ENCODE peak calls at places on chromosomes 4 and X, in four cellular contexts. A, Q, Y and I are unnamed samples.

GRCh38 chr4:4405358-4405962 is 18.6 kb downstream of the NSG1 start:
- DNase-seq in A (no peak), Q (no peak), Y (no peak), I (no peak)

GRCh38 chrX:6021316-6022091 is 207.2 kb downstream of the NLGN4X start:
- DNase-seq in A (peak), Q (peak), Y (no peak), I (peak)

GRCh38 chrX:137878401-137878800 is 312.5 kb downstream of the ZIC3 start:
- DNase-seq in A (no peak), Q (no peak), Y (no peak), I (no peak)

GRCh38 chrX:22345884-22346283 is 73.2 kb downstream of the CBLL2 start:
- DNase-seq in A (no peak), Q (no peak), Y (peak), I (no peak)

GRCh38 chr4:110128092-110128989 is 70.1 kb downstream of the ELOVL6 start:
- DNase-seq in A (no peak), Q (no peak), Y (no peak), I (no peak)

GRCh38 chrX:72201836-72202536 is 20.4 kb downstream of the PIN4 start:
- DNase-seq in A (peak), Q (peak), Y (peak), I (no peak)

GRCh38 chr4:166941629-166942028 is 292.7 kb downstream of the SPOCK3 start:
- DNase-seq in A (no peak), Q (peak), Y (peak), I (no peak)

GRCh38 chr4:184039963-184040383 is 134.9 kb downstream of the STOX2 start:
- DNase-seq in A (no peak), Q (no peak), Y (no peak), I (no peak)

GRCh38 chr4:13615162-13615561 is 12.4 kb downstream of the BOD1L1 start:
- DNase-seq in A (no peak), Q (no peak), Y (no peak), I (no peak)

GRCh38 chr4:48633657-48634056 is 143.6 kb downstream of the ZAR1 start:
- DNase-seq in A (peak), Q (no peak), Y (peak), I (no peak)

GRCh38 chr4:159191989-159192388 is 89.1 kb downstream of the RAPGEF2 start:
- DNase-seq in A (peak), Q (peak), Y (peak), I (no peak)

GRCh38 chrX:108020631-108021030 is 24.2 kb upstream of the VSIG1 start:
- DNase-seq in A (peak), Q (peak), Y (peak), I (no peak)

GRCh38 chr4:94798808-94799207 is 41.1 kb downstream of the BMPR1B start:
- DNase-seq in A (no peak), Q (peak), Y (no peak), I (no peak)

GRCh38 chrX:72060196-72060974 is 71.3 kb downstream of the RTL5 start:
- DNase-seq in A (peak), Q (no peak), Y (no peak), I (peak)

GRCh38 chr4:6855692-6856297 is 53.8 kb upstream of the TBC1D14 start:
- DNase-seq in A (peak), Q (peak), Y (peak), I (peak)

GRCh38 chr4:109826719-109827118 is 1.1 kb upstream of the RRH start:
- DNase-seq in A (peak), Q (peak), Y (peak), I (peak)

GRCh38 chr4:138935135-138935795 is 80.3 kb upstream of the NOCT start:
- DNase-seq in A (no peak), Q (no peak), Y (no peak), I (no peak)

GRCh38 chrX:73979551-73980131 is 324.3 kb upstream of the ZCCHC13 start:
- DNase-seq in A (no peak), Q (no peak), Y (no peak), I (no peak)

GRCh38 chr4:5982156-5982973 is 35.9 kb downstream of the C4orf50 start:
- DNase-seq in A (no peak), Q (no peak), Y (no peak), I (no peak)

GRCh38 chrX:56764153-56764974 is 35.3 kb downstream of the NBDY start:
- DNase-seq in A (peak), Q (peak), Y (peak), I (no peak)

GRCh38 chr4:2251073-2251794 is 9.3 kb upstream of the HAUS3 start:
- DNase-seq in A (no peak), Q (no peak), Y (no peak), I (no peak)

GRCh38 chr4:2939383-2940243 is 23.6 kb downstream of the NOP14 start:
- DNase-seq in A (no peak), Q (no peak), Y (no peak), I (no peak)

GRCh38 chrX:80388206-80388605 is 32.0 kb upstream of the TENT5D start:
- DNase-seq in A (no peak), Q (no peak), Y (no peak), I (no peak)

GRCh38 chr4:122764071-122764807 is 31.7 kb downstream of the BBS12 start:
- DNase-seq in A (peak), Q (peak), Y (peak), I (no peak)

GRCh38 chr4:36316544-36317082 is 35.2 kb downstream of the DTHD1 start:
- DNase-seq in A (no peak), Q (no peak), Y (peak), I (no peak)

GRCh38 chrX:30943984-30944383 is 54.9 kb upstream of the TAB3 start:
- DNase-seq in A (no peak), Q (no peak), Y (no peak), I (no peak)

GRCh38 chrX:71128915-71129765 is 10.7 kb downstream of the MED12 start:
- DNase-seq in A (peak), Q (peak), Y (peak), I (peak)

GRCh38 chrX:50751091-50751490 is 62.9 kb downstream of the SHROOM4 start:
- DNase-seq in A (no peak), Q (no peak), Y (no peak), I (no peak)

GRCh38 chr4:5524900-5525299 is 183.5 kb downstream of the EVC2 start:
- DNase-seq in A (peak), Q (peak), Y (no peak), I (no peak)

GRCh38 chrX:109660756-109661155 is 35.8 kb upstream of the KCNE5 start:
- DNase-seq in A (peak), Q (peak), Y (no peak), I (no peak)

GRCh38 chrX:19760345-19760744 is 127.1 kb downstream of the SH3KBP1 start:
- DNase-seq in A (no peak), Q (no peak), Y (peak), I (no peak)